ENCODE peak calls at places on chromosomes 3 and 15, in four cellular contexts. One of them, this sample, is unnamed.

GRCh38 chr3:72446406-72447058 is 401.7 kb downstream of the SHQ1 start:
- DNase-seq in astrocyte of the cerebellum: no peak
- DNase-seq in foreskin keratinocyte: peak
- DNase-seq in PC-9: peak
- DNase-seq in this sample: peak

GRCh38 chr15:67080900-67081431 is 15.6 kb downstream of the SMAD3 start:
- DNase-seq in astrocyte of the cerebellum: no peak
- DNase-seq in foreskin keratinocyte: peak
- DNase-seq in PC-9: no peak
- DNase-seq in this sample: no peak

GRCh38 chr3:133855772-133856171 is 39.9 kb downstream of the RAB6B start:
- DNase-seq in foreskin keratinocyte: no peak
- DNase-seq in astrocyte of the cerebellum: no peak
- DNase-seq in PC-9: no peak
- DNase-seq in this sample: no peak

GRCh38 chr3:124007186-124007585 is 15.3 kb upstream of the ROPN1 start:
- DNase-seq in astrocyte of the cerebellum: no peak
- DNase-seq in PC-9: no peak
- DNase-seq in foreskin keratinocyte: peak
- DNase-seq in this sample: no peak

GRCh38 chr3:123872621-123873020 is 11.5 kb downstream of the MYLK start:
- DNase-seq in astrocyte of the cerebellum: no peak
- DNase-seq in PC-9: no peak
- DNase-seq in foreskin keratinocyte: no peak
- DNase-seq in this sample: no peak

GRCh38 chr15:74438206-74438605 is 4.4 kb upstream of the SEMA7A start:
- DNase-seq in PC-9: no peak
- DNase-seq in foreskin keratinocyte: no peak
- DNase-seq in astrocyte of the cerebellum: no peak
- DNase-seq in this sample: no peak

GRCh38 chr3:23819599-23820360 is 14.0 kb downstream of the UBE2E1 start:
- DNase-seq in foreskin keratinocyte: no peak
- DNase-seq in astrocyte of the cerebellum: no peak
- DNase-seq in PC-9: no peak
- DNase-seq in this sample: no peak

GRCh38 chr15:48806151-48806550 is 4.7 kb downstream of the CEP152 start:
- DNase-seq in PC-9: no peak
- DNase-seq in astrocyte of the cerebellum: no peak
- DNase-seq in foreskin keratinocyte: no peak
- DNase-seq in this sample: no peak

GRCh38 chr3:158974905-158975304 is 173.1 kb downstream of the MFSD1 start:
- DNase-seq in foreskin keratinocyte: no peak
- DNase-seq in astrocyte of the cerebellum: no peak
- DNase-seq in PC-9: no peak
- DNase-seq in this sample: no peak

GRCh38 chr3:108181172-108181571 is 41.1 kb downstream of the IFT57 start:
- DNase-seq in astrocyte of the cerebellum: no peak
- DNase-seq in foreskin keratinocyte: no peak
- DNase-seq in PC-9: no peak
- DNase-seq in this sample: no peak

GRCh38 chr3:127354761-127355160 is 66.9 kb upstream of the PRR20G start:
- DNase-seq in astrocyte of the cerebellum: no peak
- DNase-seq in foreskin keratinocyte: no peak
- DNase-seq in PC-9: no peak
- DNase-seq in this sample: no peak

GRCh38 chr3:191328963-191329653 is at the start of gene CCDC50:
- DNase-seq in foreskin keratinocyte: peak
- DNase-seq in astrocyte of the cerebellum: no peak
- DNase-seq in PC-9: peak
- DNase-seq in this sample: peak

GRCh38 chr3:154182322-154182922 is 61.2 kb downstream of the ARHGEF26 start:
- DNase-seq in astrocyte of the cerebellum: no peak
- DNase-seq in foreskin keratinocyte: no peak
- DNase-seq in PC-9: no peak
- DNase-seq in this sample: no peak

GRCh38 chr3:128445357-128445756 is 21.3 kb downstream of the DNAJB8 start:
- DNase-seq in astrocyte of the cerebellum: no peak
- DNase-seq in PC-9: no peak
- DNase-seq in foreskin keratinocyte: no peak
- DNase-seq in this sample: no peak

GRCh38 chr15:48887144-48887543 is 9.2 kb downstream of the EID1 start:
- DNase-seq in PC-9: no peak
- DNase-seq in astrocyte of the cerebellum: no peak
- DNase-seq in foreskin keratinocyte: peak
- DNase-seq in this sample: peak

GRCh38 chr3:4981688-4982494 is 2.7 kb downstream of the BHLHE40 start:
- DNase-seq in foreskin keratinocyte: peak
- DNase-seq in PC-9: peak
- DNase-seq in astrocyte of the cerebellum: no peak
- DNase-seq in this sample: peak

GRCh38 chr3:16940769-16941683 is 56.3 kb downstream of the PLCL2 start:
- DNase-seq in PC-9: no peak
- DNase-seq in foreskin keratinocyte: no peak
- DNase-seq in astrocyte of the cerebellum: no peak
- DNase-seq in this sample: no peak

GRCh38 chr3:193777524-193777923 is 184.5 kb downstream of the OPA1 start:
- DNase-seq in PC-9: no peak
- DNase-seq in astrocyte of the cerebellum: no peak
- DNase-seq in foreskin keratinocyte: no peak
- DNase-seq in this sample: no peak

GRCh38 chr3:114179575-114179974 is 723 bp upstream of the DRD3 start:
- DNase-seq in astrocyte of the cerebellum: peak
- DNase-seq in PC-9: peak
- DNase-seq in foreskin keratinocyte: no peak
- DNase-seq in this sample: peak

GRCh38 chr3:39587113-39587512 is 119.6 kb downstream of the MOBP start:
- DNase-seq in foreskin keratinocyte: no peak
- DNase-seq in PC-9: no peak
- DNase-seq in astrocyte of the cerebellum: no peak
- DNase-seq in this sample: no peak

GRCh38 chr15:100861511-100861991 is 18.1 kb upstream of the ALDH1A3 start:
- DNase-seq in astrocyte of the cerebellum: no peak
- DNase-seq in PC-9: no peak
- DNase-seq in foreskin keratinocyte: no peak
- DNase-seq in this sample: no peak

GRCh38 chr3:98567646-98568280 is 25.6 kb downstream of the CPOX start:
- DNase-seq in foreskin keratinocyte: no peak
- DNase-seq in astrocyte of the cerebellum: no peak
- DNase-seq in PC-9: peak
- DNase-seq in this sample: no peak

GRCh38 chr3:16004812-16005211 is 169.7 kb upstream of the GALNT15 start:
- DNase-seq in foreskin keratinocyte: no peak
- DNase-seq in astrocyte of the cerebellum: no peak
- DNase-seq in PC-9: no peak
- DNase-seq in this sample: no peak

GRCh38 chr15:61034793-61035710 is 194.1 kb downstream of the RORA start:
- DNase-seq in foreskin keratinocyte: no peak
- DNase-seq in astrocyte of the cerebellum: peak
- DNase-seq in PC-9: no peak
- DNase-seq in this sample: no peak

GRCh38 chr15:72998681-72999466 is 53.4 kb upstream of the NEO1 start:
- DNase-seq in foreskin keratinocyte: peak
- DNase-seq in PC-9: no peak
- DNase-seq in astrocyte of the cerebellum: no peak
- DNase-seq in this sample: peak

GRCh38 chr15:67180035-67180434 is 74.4 kb downstream of the AAGAB start:
- DNase-seq in astrocyte of the cerebellum: no peak
- DNase-seq in foreskin keratinocyte: no peak
- DNase-seq in PC-9: no peak
- DNase-seq in this sample: no peak

GRCh38 chr3:127095774-127096173 is 97.2 kb upstream of the PRR23E start:
- DNase-seq in astrocyte of the cerebellum: no peak
- DNase-seq in foreskin keratinocyte: no peak
- DNase-seq in PC-9: no peak
- DNase-seq in this sample: no peak

GRCh38 chr3:20930034-20930433 is 744.0 kb upstream of the SGO1 start:
- DNase-seq in astrocyte of the cerebellum: no peak
- DNase-seq in foreskin keratinocyte: peak
- DNase-seq in PC-9: no peak
- DNase-seq in this sample: peak

GRCh38 chr3:46667657-46668056 is 25.8 kb downstream of the ALS2CL start:
- DNase-seq in astrocyte of the cerebellum: no peak
- DNase-seq in PC-9: no peak
- DNase-seq in foreskin keratinocyte: no peak
- DNase-seq in this sample: no peak

GRCh38 chr3:146598486-146598885 is 6.7 kb downstream of the PLSCR5 start:
- DNase-seq in foreskin keratinocyte: peak
- DNase-seq in PC-9: no peak
- DNase-seq in astrocyte of the cerebellum: no peak
- DNase-seq in this sample: peak

GRCh38 chr3:115072265-115073008 is 74.7 kb downstream of the ZBTB20 start:
- DNase-seq in PC-9: no peak
- DNase-seq in astrocyte of the cerebellum: peak
- DNase-seq in foreskin keratinocyte: peak
- DNase-seq in this sample: peak

GRCh38 chr3:129514110-129514509 is 14.3 kb upstream of the RHO start:
- DNase-seq in PC-9: no peak
- DNase-seq in astrocyte of the cerebellum: no peak
- DNase-seq in foreskin keratinocyte: no peak
- DNase-seq in this sample: no peak

GRCh38 chr3:52218953-52219650 is 6.3 kb downstream of the TLR9 start:
- DNase-seq in PC-9: peak
- DNase-seq in foreskin keratinocyte: no peak
- DNase-seq in astrocyte of the cerebellum: no peak
- DNase-seq in this sample: no peak

DNA sequence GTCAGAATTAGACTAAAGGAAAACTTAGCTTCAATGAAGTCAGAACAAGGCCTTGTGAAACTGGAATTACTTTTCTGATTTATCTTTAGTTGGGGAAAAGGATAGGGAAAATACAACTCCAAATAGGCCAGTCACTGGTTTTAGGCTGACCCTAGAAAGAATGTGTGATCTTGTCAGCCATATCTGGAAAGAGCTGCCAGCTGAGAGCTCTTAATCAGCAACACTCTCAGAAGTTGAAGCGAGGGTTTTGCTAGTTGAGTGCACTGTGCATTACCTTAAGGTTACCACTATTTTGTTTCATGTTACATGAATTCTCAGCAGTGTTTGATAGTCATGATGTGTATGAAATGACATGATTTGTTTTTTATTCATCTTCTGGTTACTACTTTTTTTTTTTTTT is 905.3 kb upstream of the ALCAM start:
- DNase-seq in PC-9: no peak
- DNase-seq in astrocyte of the cerebellum: no peak
- DNase-seq in foreskin keratinocyte: no peak
- DNase-seq in this sample: no peak
- TF ChIP-seq CTCF in PC-9: no peak
- TF ChIP-seq CTCF in astrocyte of the cerebellum: no peak
- TF ChIP-seq CTCF in foreskin keratinocyte: no peak
- TF ChIP-seq CTCF in this sample: no peak

GRCh38 chr3:196489747-196490146 is 13.8 kb downstream of the RNF168 start:
- DNase-seq in PC-9: no peak
- DNase-seq in astrocyte of the cerebellum: no peak
- DNase-seq in foreskin keratinocyte: no peak
- DNase-seq in this sample: no peak

GRCh38 chr3:196492080-196492479 is 11.5 kb downstream of the RNF168 start:
- DNase-seq in foreskin keratinocyte: no peak
- DNase-seq in astrocyte of the cerebellum: no peak
- DNase-seq in PC-9: no peak
- DNase-seq in this sample: no peak

GRCh38 chr3:196486263-196486662 is 17.3 kb downstream of the RNF168 start:
- DNase-seq in PC-9: no peak
- DNase-seq in foreskin keratinocyte: no peak
- DNase-seq in astrocyte of the cerebellum: no peak
- DNase-seq in this sample: peak
- TF ChIP-seq CTCF in PC-9: peak
- TF ChIP-seq CTCF in foreskin keratinocyte: peak
- TF ChIP-seq CTCF in astrocyte of the cerebellum: peak
- TF ChIP-seq CTCF in this sample: peak

DNA sequence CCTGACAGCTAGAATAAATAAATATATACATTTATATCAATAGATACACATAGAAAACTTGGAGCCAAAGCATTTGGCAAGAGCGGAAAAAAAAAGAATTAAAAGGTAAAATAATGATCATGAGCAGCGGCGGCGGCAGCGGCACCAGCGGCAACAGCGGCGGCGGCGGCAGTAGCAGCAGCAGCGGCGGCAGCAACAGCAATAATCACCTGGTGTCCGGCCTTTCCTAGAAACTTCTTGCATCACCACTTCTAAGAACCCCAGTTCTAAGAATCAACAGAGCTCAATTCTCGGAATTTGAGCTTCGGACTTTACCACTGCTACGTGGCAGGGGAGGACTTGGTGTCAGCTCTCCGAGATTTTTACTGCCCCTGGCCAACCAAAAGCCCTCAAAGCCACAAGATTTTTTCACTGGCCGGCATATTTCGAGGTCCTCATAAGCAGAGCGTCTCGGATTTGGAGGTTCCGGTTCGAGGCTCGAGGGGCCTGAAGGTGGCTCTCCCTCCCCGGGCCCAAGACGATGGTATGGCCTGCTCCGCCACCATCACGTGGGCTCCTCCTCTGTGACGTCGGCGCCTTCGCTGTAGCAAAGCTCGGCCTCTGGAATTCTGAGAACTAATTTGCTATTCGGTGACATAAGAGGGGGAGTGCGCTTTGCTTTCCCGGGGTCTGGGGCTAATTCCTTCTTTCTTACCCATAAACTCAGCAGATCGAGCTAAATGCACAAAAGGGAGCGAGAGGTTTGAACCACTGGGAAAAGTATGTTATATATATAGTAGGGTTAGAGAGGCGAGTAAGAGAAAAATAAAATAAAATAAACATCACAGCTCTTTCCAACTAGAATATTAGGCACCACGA is at the start of gene BCL6:
- DNase-seq in astrocyte of the cerebellum: peak
- DNase-seq in foreskin keratinocyte: peak
- DNase-seq in PC-9: peak
- DNase-seq in this sample: peak
- TF ChIP-seq CTCF in astrocyte of the cerebellum: no peak
- TF ChIP-seq CTCF in foreskin keratinocyte: peak
- TF ChIP-seq CTCF in PC-9: peak
- TF ChIP-seq CTCF in this sample: no peak

DNA sequence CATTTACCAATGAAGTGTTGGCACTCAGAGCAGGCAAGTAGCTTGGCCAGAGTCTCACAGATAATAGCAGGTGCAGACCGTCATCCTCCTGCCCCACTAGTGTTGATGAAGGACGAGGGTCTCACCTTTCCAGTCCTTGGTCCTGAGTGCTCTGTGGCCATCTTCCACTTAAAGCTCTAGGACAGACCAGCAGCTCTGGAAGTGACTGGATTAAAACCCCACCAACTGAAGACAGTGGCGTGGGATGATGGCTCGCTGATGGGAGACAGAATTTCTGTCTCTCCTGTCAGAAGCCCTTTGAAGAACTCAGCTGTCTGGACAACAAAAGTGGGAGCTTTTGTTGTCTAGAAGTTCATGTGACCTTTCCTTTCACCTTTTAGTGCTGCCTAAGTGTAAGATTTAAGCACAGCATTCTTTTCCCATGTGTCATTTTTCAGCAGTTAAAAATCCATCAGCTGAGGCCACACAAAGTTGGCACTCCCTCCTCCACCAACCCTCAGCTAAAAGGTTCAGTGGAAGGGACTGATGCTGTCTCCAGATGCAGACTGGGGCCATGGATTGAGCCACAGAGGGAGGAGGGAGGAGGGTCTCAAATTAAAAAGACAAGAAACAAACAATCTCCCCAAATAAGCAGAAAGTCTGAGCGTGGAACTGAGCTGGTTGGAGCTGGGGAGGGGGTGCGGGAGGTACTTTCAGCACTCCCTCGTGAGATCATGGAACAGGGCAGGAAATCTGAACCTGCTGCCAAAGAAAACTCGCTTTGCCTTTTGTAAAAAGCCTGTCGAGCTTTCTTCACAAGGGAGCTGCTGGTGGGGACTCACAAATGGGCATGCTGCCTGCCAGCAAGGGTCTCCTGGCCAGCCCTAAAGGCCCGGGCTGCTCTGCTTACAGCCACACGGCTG is 148.5 kb upstream of the CTDSPL start:
- DNase-seq in foreskin keratinocyte: no peak
- DNase-seq in PC-9: no peak
- DNase-seq in astrocyte of the cerebellum: peak
- DNase-seq in this sample: peak
- TF ChIP-seq CTCF in foreskin keratinocyte: no peak
- TF ChIP-seq CTCF in PC-9: no peak
- TF ChIP-seq CTCF in astrocyte of the cerebellum: no peak
- TF ChIP-seq CTCF in this sample: no peak

This sample was measured in bronchial epithelial cell.